ENCODE peak calls at places on chromosomes 5 and 9, in four cellular contexts. F is AG04450; Z is colonic mucosa; Y is CD4-positive, alpha-beta memory T cell. W is an unnamed sample.

GRCh38 chr5:14551211-14551610 is 30.4 kb upstream of the OTULINL start:
- DNase-seq in Y (no peak), F (no peak), Z (peak; percentile 77), W (no peak)

GRCh38 chr5:2300861-2301610 is 418.3 kb upstream of the IRX4 start:
- DNase-seq in Y (no peak), Z (no peak), F (no peak), W (no peak)

GRCh38 chr5:36241636-36242533 is at the start of gene NADK2:
- DNase-seq in F (peak; percentile 82), Y (peak; percentile 97), Z (peak; percentile 96), W (peak; percentile 91)

GRCh38 chr5:37836173-37837100 is 3.4 kb downstream of the GDNF start:
- DNase-seq in Z (no peak), Y (no peak), F (no peak), W (no peak)

GRCh38 chr5:177539411-177539810 is 15.0 kb downstream of the FAM193B start:
- DNase-seq in Z (no peak), Y (no peak), F (no peak), W (no peak)

GRCh38 chr9:95494416-95495371 is 22.1 kb downstream of the PTCH1 start:
- DNase-seq in F (no peak), Y (peak; percentile 92), Z (peak; percentile 78), W (no peak)

GRCh38 chr5:81247441-81247972 is 14.4 kb downstream of the CKMT2 start:
- DNase-seq in Z (no peak), Y (no peak), F (peak; percentile 13), W (peak; percentile 36)

GRCh38 chr9:19441730-19442129 is 32.9 kb downstream of the ACER2 start:
- DNase-seq in F (no peak), Y (peak; percentile 25), Z (no peak), W (no peak)

GRCh38 chr5:16160706-16161105 is 18.9 kb downstream of the MARCHF11 start:
- DNase-seq in Z (peak; percentile 39), F (peak; percentile 10), Y (peak; percentile 3), W (peak; percentile 33)

GRCh38 chr5:154179846-154180710 is 10.5 kb upstream of the GALNT10 start:
- DNase-seq in Z (peak; percentile 33), Y (peak; percentile 52), F (peak; percentile 33), W (peak; percentile 53)

GRCh38 chr9:114501786-114502682 is 3.2 kb downstream of the WHRN start:
- DNase-seq in Y (no peak), F (no peak), Z (no peak), W (no peak)

GRCh38 chr5:73623929-73624404 is 2.0 kb upstream of the ARHGEF28 start:
- DNase-seq in Z (no peak), F (no peak), Y (no peak), W (no peak)

GRCh38 chr5:3180610-3181009 is 415.0 kb upstream of the IRX1 start:
- DNase-seq in Z (no peak), F (no peak), Y (no peak), W (no peak)

GRCh38 chr9:35862328-35862727 is 7.9 kb downstream of the OR13J1 start:
- DNase-seq in Z (no peak), Y (no peak), F (no peak), W (no peak)

GRCh38 chr5:98769256-98770157 is 4.0 kb upstream of the RGMB start:
- DNase-seq in Z (peak; percentile 68), F (peak; percentile 81), Y (peak; percentile 22), W (no peak)

GRCh38 chr5:135095052-135095715 is 61.2 kb upstream of the PITX1 start:
- DNase-seq in Z (no peak), Y (no peak), F (no peak), W (no peak)

GRCh38 chr5:74389531-74390305 is 250.8 kb downstream of the ENC1 start:
- DNase-seq in Y (no peak), Z (no peak), F (no peak), W (no peak)

GRCh38 chr9:116000748-116001329 is 152.8 kb upstream of the PAPPA start:
- DNase-seq in F (no peak), Z (peak; percentile 17), Y (no peak), W (no peak)

GRCh38 chr9:86788456-86788855 is 158.8 kb downstream of the GAS1 start:
- DNase-seq in Z (no peak), F (no peak), Y (no peak), W (no peak)

GRCh38 chr5:149727336-149728035 is 2.6 kb upstream of the PPARGC1B start:
- DNase-seq in Y (no peak), Z (no peak), F (no peak), W (no peak)

GRCh38 chr5:98463222-98463621 is 310.2 kb upstream of the RGMB start:
- DNase-seq in Z (no peak), F (no peak), Y (no peak), W (no peak)

GRCh38 chr5:123520677-123521247 is 8.8 kb downstream of the CSNK1G3 start:
- DNase-seq in Z (no peak), F (no peak), Y (no peak), W (no peak)

GRCh38 chr5:9500244-9500643 is 45.6 kb downstream of the SEMA5A start:
- DNase-seq in Z (no peak), F (no peak), Y (no peak), W (no peak)

GRCh38 chr9:23736293-23736692 is 89.7 kb downstream of the ELAVL2 start:
- DNase-seq in Z (no peak), Y (no peak), F (no peak), W (no peak)

GRCh38 chr5:157519579-157520253 is 55.9 kb downstream of the ADAM19 start:
- DNase-seq in Z (no peak), F (no peak), Y (peak; percentile 33), W (no peak)

GRCh38 chr9:132589148-132590036 is 7.0 kb downstream of the BARHL1 start:
- DNase-seq in Y (no peak), F (no peak), Z (no peak), W (no peak)

GRCh38 chr9:33823801-33824200 is 6.8 kb downstream of the UBE2R2 start:
- DNase-seq in F (no peak), Z (no peak), Y (no peak), W (no peak)

GRCh38 chr9:33817327-33818166 is 587 bp downstream of the UBE2R2 start:
- DNase-seq in Z (peak; percentile 54), Y (peak; percentile 53), F (no peak), W (peak; percentile 53)

GRCh38 chr9:33818832-33819500 is 2.0 kb downstream of the UBE2R2 start:
- DNase-seq in Y (no peak), F (no peak), Z (no peak), W (no peak)

GRCh38 chr9:33818167-33818831 is 1.3 kb downstream of the UBE2R2 start:
- DNase-seq in Y (peak; percentile 7), F (no peak), Z (peak; percentile 61), W (no peak)

DNA sequence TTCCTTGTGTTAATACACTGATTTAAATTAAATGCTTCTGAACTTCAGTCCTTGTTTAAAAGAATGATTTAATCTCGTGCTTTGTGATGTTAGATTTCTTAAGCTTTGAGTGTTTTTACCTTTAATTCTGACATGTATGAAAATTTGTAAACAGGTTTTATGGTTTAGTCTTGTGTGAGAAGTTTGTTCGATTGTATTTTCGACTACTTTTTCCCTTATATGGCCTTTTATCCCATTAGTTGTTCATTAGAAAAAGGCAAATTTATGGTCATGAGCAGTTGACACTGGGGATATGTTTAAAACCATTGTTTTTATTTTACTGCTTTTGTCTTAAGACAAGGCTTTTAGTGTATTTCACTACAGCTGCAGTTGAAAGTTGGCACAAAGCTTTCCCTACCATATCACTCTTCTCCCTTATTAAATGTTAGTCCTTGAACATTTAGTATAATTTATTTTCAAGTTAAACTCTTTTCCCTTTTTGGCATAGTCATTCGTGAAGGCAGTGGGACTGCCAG is 3.3 kb downstream of the UBE2R2 start:
- DNase-seq in F (no peak), Y (no peak), Z (no peak), W (no peak)
- H3K4me3 ChIP-seq in F (peak overlapping the region; percentile 0), Y (no peak overlapping the region), Z (no peak overlapping the region), W (no peak overlapping the region)

DNA sequence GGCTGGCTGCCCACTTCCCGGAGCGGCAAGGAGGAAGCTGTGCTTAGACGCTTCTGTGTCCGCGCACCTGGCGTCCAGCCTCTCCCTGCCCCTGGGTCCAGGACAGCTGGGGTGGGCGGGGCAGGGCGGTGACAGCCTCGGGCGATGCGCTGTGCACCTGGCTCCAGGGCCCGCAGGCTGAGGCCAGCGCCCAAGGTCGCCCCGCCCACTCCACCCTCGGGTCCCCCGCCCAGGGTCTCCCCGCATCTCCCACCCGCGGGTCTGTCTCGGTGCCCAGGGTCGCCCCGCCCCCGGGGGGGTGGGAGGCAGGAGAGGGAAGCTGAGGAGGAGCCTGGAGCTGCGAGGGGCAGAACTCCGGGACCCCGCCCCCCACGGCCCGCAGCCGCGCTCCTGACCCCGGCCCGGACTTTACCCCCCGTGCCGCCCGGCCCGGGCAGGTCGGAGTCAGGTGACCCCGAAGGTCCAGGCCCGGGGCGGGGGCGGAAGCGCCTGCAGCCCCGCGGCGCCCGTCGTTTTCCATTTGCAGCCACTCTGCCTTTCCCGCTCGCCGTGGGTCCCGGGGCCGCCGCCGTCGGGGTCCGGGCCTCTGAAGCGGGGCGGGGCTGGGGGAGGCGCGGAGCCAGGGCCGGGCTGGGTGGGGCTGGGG is at the start of gene ENTPD8:
- DNase-seq in Z (peak; percentile 88), Y (no peak), F (no peak), W (no peak)
- H3K4me3 ChIP-seq in Z (peak within 1 kb of the TSS; percentile 44), Y (no peak within 1 kb of the TSS), F (peak within 1 kb of the TSS; percentile 32), W (peak within 1 kb of the TSS; percentile 30)

DNA sequence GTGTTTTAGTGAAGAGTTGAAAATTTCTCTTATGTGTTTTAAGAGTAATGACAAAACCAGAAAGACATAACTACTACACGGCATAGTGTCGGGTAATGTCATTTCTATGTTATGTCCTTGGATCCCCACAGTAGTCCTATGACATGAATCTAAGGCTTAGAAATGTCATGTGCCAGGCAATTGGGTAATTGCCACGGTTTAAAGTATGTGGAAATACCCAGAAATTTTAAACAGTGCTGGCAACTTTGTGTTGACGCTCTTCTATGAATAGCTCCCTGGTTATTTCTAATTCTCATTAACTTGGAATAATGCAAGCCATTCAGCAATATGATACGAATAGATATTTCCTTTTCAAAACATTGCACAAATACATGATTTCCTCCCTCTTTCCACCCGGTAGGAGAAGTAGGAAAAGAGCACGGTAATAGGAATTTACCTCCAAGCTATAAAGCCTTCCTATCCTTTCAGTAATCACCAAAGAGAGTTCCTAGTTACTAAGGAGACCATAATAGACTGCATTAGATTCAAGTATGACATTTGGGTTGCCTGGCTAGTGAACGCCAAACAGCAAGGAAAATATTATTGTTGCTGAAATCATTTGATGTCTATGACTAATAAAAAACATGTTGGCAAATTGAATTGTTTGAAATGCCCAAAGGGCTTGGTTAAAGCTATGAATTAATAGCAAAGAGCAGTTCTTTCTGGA is 168.4 kb downstream of the CCDC192 start:
- DNase-seq in Y (no peak), F (no peak), Z (no peak), W (no peak)
- H3K4me3 ChIP-seq in Y (no peak overlapping the region), F (no peak overlapping the region), Z (no peak overlapping the region), W (no peak overlapping the region)

GRCh38 chr5:159640921-159641320 is 275.4 kb upstream of the ADRA1B start:
- DNase-seq in F (no peak), Z (no peak), Y (no peak), W (no peak)

GRCh38 chr5:159641371-159642039 is 274.8 kb upstream of the ADRA1B start:
- DNase-seq in F (no peak), Y (no peak), Z (no peak), W (no peak)

GRCh38 chr5:159644053-159644452 is 272.2 kb upstream of the ADRA1B start:
- DNase-seq in Y (no peak), Z (no peak), F (no peak), W (no peak)

GRCh38 chr5:159640376-159640775 is 275.9 kb upstream of the ADRA1B start:
- DNase-seq in F (no peak), Y (no peak), Z (no peak), W (no peak)

DNA sequence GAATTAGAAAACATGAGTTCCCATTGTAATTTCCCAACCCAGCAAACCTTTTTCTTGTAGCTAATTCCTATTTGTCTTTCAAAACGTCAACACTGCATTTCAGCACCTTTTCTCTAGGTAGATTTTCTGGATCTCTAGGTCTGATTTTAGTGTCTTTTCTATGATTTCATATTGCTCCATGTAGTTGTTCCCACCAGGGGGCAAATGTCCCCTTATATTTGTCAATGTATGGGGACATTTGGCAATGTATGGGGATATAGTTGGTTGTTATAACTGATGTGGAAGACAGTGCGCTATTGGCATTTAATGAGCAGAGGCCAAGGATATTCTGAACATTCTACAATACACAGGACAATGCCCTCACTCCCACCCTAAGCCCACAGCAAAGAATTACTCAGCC is 273.9 kb upstream of the ADRA1B start:
- DNase-seq in Y (no peak), Z (no peak), F (no peak), W (no peak)
- H3K4me3 ChIP-seq in Y (no peak overlapping the region), Z (no peak overlapping the region), F (no peak overlapping the region), W (no peak overlapping the region)